ENCODE peak calls at places on chromosomes 6 and 20, in ten cellular contexts. F is kidney, B is neuronal stem cell, E is coronary artery, Y is OCI-LY7, Z is pancreas, H is right atrium auricular region, A is HCT116, O is A549, G is hepatocyte. N is an unnamed sample.

GRCh38 chr6:150547511-150548222 is 52.0 kb upstream of the PLEKHG1 start:
- DNase-seq in F (peak), B (no peak), E (no peak), Y (no peak), Z (no peak), H (no peak), A (no peak), O (no peak), G (no peak), N (no peak)

GRCh38 chr6:25381077-25381476 is 101.9 kb downstream of the CARMIL1 start:
- DNase-seq in F (no peak), B (no peak), E (no peak), Y (no peak), Z (no peak), H (no peak), A (no peak), O (no peak), G (no peak), N (no peak)

GRCh38 chr6:7047071-7047470 is 60.7 kb upstream of the RREB1 start:
- DNase-seq in F (no peak), B (no peak), E (no peak), Y (no peak), Z (no peak), H (no peak), A (no peak), O (no peak), G (no peak), N (no peak)

GRCh38 chr6:132961122-132961521 is 146.8 kb downstream of the RPS12 start:
- DNase-seq in F (no peak), B (no peak), E (no peak), Y (no peak), Z (no peak), H (no peak), A (no peak), O (no peak), G (peak), N (no peak)

GRCh38 chr20:46014517-46015396 is 6.0 kb downstream of the MMP9 start:
- DNase-seq in F (no peak), B (no peak), E (no peak), Y (no peak), Z (no peak), H (no peak), A (no peak), O (no peak), G (no peak), N (no peak)

GRCh38 chr20:37530696-37531095 is 3.0 kb upstream of the BLCAP start:
- DNase-seq in F (no peak), B (no peak), E (no peak), Y (no peak), Z (no peak), H (no peak), A (no peak), O (no peak), G (no peak), N (no peak)

GRCh38 chr20:53028337-53029007 is 56.3 kb downstream of the TSHZ2 start:
- DNase-seq in F (no peak), B (no peak), E (no peak), Y (no peak), Z (no peak), H (no peak), A (no peak), O (no peak), G (no peak), N (no peak)

GRCh38 chr20:2276015-2276414 is 19.8 kb upstream of the TGM3 start:
- DNase-seq in F (no peak), B (no peak), E (no peak), Y (no peak), Z (no peak), H (no peak), A (no peak), O (peak), G (peak), N (no peak)

GRCh38 chr6:97885844-97886243 is 602.8 kb upstream of the MMS22L start:
- DNase-seq in F (no peak), B (no peak), E (no peak), Y (no peak), Z (no peak), H (no peak), A (no peak), O (no peak), G (no peak), N (no peak)

GRCh38 chr20:37527638-37528441 is at the start of gene BLCAP:
- DNase-seq in F (peak), B (peak), E (peak), Y (peak), Z (peak), H (peak), A (peak), O (peak), G (peak), N (peak)

GRCh38 chr6:44265003-44265842 is at the start of gene NFKBIE:
- DNase-seq in F (peak), B (peak), E (peak), Y (peak), Z (peak), H (peak), A (peak), O (peak), G (peak), N (peak)

GRCh38 chr6:79671605-79672266 is 40.6 kb downstream of the SH3BGRL2 start:
- DNase-seq in F (peak), B (no peak), E (no peak), Y (peak), Z (peak), H (no peak), A (peak), O (peak), G (peak), N (peak)

GRCh38 chr6:137051790-137052472 is 7.2 kb upstream of the IL20RA start:
- DNase-seq in F (no peak), B (no peak), E (no peak), Y (no peak), Z (no peak), H (no peak), A (peak), O (no peak), G (no peak), N (no peak)

GRCh38 chr20:6185268-6185667 is 62.4 kb upstream of the FERMT1 start:
- DNase-seq in F (no peak), B (no peak), E (no peak), Y (no peak), Z (no peak), H (no peak), A (no peak), O (no peak), G (peak), N (no peak)

GRCh38 chr20:2122921-2123320 is 21.3 kb downstream of the STK35 start:
- DNase-seq in F (no peak), B (no peak), E (no peak), Y (no peak), Z (no peak), H (no peak), A (no peak), O (no peak), G (no peak), N (no peak)

GRCh38 chr6:43226192-43226851 is 3.0 kb downstream of the DNPH1 start:
- DNase-seq in F (no peak), B (no peak), E (peak), Y (no peak), Z (no peak), H (no peak), A (no peak), O (no peak), G (no peak), N (no peak)

GRCh38 chr6:26531897-26532296 is 6.3 kb upstream of the HMGN4 start:
- DNase-seq in F (no peak), B (no peak), E (no peak), Y (no peak), Z (no peak), H (no peak), A (no peak), O (no peak), G (no peak), N (no peak)

GRCh38 chr20:40682104-40683045 is 6.7 kb downstream of the MAFB start:
- DNase-seq in F (peak), B (peak), E (no peak), Y (no peak), Z (no peak), H (peak), A (no peak), O (no peak), G (no peak), N (no peak)

GRCh38 chr6:11486959-11487358 is 50.6 kb upstream of the TMEM170B start:
- DNase-seq in F (no peak), B (no peak), E (no peak), Y (no peak), Z (no peak), H (no peak), A (no peak), O (no peak), G (no peak), N (no peak)

GRCh38 chr6:100346828-100347227 is 117.9 kb downstream of the SIM1 start:
- DNase-seq in F (no peak), B (no peak), E (no peak), Y (no peak), Z (no peak), H (no peak), A (no peak), O (peak), G (no peak), N (no peak)

GRCh38 chr6:144417686-144418085 is 132.6 kb downstream of the UTRN start:
- DNase-seq in F (no peak), B (no peak), E (no peak), Y (no peak), Z (no peak), H (no peak), A (no peak), O (no peak), G (no peak), N (no peak)

GRCh38 chr20:61396262-61396848 is 144.3 kb downstream of the CDH4 start:
- DNase-seq in F (no peak), B (no peak), E (no peak), Y (no peak), Z (no peak), H (no peak), A (no peak), O (no peak), G (no peak), N (no peak)
- H3K27ac ChIP-seq in F (no peak), B (no peak), E (no peak), Y (no peak), Z (no peak), H (no peak), A (no peak), O (no peak), G (no peak), N (no peak)

DNA sequence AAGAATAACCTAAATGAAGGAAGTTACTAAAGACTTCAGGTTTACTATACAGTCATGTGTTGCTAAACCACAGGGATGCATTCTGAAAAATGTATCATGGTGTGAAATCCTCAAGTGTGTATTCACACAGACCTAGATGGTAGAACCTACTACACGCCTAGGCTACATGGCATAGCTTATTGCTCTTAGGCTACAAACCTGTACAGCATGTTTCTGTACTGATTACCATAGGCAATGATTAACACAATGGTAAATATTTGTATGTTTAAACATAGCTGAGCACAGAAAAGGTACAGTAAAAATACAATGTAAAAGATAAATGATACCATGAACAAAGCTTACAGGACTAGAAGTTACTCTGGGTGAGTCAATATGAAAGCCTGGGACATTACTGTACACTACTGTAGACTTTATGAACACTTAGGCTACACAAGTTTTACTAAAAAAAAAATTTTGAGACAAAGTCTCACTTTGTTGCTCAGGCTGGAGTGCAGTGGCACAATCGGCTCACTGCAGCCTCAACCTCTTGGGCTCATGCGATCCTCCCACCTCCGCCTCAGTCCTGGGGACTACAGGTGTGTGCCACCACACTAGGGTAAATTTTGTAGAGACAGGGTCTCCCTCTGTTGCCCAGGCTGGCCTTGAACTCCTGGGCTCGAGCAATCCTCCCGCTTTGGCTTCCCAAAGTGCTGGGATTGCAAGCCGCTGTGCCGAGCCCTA is 36.0 kb downstream of the ADNP start:
- DNase-seq in F (no peak), B (no peak), E (no peak), Y (no peak), Z (no peak), H (no peak), A (no peak), O (no peak), G (peak), N (no peak)
- H3K27ac ChIP-seq in F (no peak), B (no peak), E (no peak), Y (no peak), Z (no peak), H (no peak), A (no peak), O (no peak), G (peak), N (no peak)

GRCh38 chr6:116100419-116101297 is at the start of gene NT5DC1:
- DNase-seq in F (peak), B (peak), E (peak), Y (peak), Z (peak), H (peak), A (peak), O (peak), G (peak), N (peak)
- H3K27ac ChIP-seq in F (peak), B (peak), E (peak), Y (peak), Z (peak), H (peak), A (peak), O (peak), G (peak), N (peak)

DNA sequence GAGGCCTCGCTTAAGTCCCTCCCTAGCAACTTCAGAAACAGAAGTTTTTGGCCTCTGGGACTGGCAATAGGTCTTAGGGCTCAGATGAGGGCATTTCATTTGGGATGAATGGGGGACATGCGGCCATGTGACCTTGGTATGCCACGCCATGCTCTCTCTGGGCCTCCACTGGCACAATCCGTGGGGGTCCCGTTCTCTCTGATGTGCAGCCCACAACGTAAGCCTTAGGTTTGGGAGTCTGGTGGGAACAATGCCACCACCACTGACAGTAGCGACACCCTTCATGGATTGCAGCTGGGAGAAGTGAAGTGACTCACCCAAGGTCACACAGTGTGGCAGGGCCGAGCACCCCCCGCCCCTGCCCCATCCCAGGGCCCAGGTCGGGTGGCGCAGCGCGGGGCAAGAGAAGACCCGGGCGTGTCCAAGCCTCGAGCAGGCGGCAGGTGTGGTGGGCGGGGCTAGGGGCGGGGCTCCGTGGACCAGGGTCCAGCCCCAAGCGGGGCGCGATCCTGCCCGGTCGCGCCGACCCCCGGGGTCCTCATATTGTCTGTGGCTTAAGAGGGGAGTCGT is 864 bp upstream of the CEBPB start:
- DNase-seq in F (peak), B (no peak), E (peak), Y (peak), Z (peak), H (peak), A (no peak), O (peak), G (peak), N (no peak)
- H3K27ac ChIP-seq in F (no peak), B (no peak), E (peak), Y (no peak), Z (peak), H (peak), A (peak), O (peak), G (peak), N (peak)

DNA sequence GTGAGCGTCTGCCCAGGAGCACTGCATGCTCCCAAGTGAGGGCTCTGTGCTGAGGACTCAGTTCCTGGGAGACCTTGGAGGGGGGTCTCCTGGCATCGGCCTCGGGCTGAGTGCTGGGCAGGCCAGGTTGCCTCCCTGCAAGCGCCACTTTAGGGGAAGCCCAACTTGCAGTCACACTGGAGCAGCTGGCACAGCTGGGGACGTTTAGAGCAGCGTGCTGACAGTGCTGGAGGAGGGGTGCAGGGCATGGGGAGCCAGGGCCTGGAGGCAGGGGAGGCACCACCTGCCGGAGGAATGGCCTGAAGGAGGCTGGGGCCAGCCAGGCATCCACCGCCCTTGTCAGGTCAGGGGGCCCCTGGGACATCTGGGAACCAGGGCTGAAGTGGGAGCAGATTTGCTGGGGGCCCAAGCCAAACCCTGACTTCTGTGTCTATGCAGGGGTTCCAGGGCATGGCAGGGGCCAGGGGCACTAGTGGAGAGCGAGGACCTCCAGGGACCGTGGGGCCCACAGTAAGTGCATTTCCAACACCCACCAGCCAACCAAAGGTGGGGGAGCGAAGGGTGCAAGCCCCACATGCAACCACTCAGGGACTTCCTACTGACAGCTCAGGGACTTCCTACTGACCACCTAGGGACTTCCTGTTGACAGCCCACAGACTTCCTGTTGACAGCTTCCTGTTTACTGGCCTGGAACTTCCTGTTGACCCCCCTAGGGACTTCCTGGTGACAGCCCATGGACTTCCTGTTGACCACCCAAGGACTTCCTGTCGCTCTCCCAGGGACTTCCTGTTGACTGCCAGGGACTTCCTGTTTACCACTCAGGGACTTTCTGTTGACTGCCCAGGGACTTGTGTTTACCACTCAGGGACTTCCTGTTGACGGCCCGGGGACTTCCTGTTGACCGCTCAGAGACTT is 33.6 kb downstream of the COL20A1 start:
- DNase-seq in F (no peak), B (no peak), E (no peak), Y (peak), Z (peak), H (no peak), A (no peak), O (no peak), G (no peak), N (no peak)
- H3K27ac ChIP-seq in F (no peak), B (no peak), E (no peak), Y (peak), Z (no peak), H (no peak), A (peak), O (no peak), G (no peak), N (peak)

GRCh38 chr6:31557443-31558317 is 10.3 kb downstream of the NFKBIL1 start:
- DNase-seq in F (peak), B (no peak), E (no peak), Y (no peak), Z (no peak), H (no peak), A (no peak), O (no peak), G (no peak), N (no peak)
- H3K27ac ChIP-seq in F (no peak), B (no peak), E (peak), Y (peak), Z (no peak), H (peak), A (no peak), O (no peak), G (no peak), N (peak)

DNA sequence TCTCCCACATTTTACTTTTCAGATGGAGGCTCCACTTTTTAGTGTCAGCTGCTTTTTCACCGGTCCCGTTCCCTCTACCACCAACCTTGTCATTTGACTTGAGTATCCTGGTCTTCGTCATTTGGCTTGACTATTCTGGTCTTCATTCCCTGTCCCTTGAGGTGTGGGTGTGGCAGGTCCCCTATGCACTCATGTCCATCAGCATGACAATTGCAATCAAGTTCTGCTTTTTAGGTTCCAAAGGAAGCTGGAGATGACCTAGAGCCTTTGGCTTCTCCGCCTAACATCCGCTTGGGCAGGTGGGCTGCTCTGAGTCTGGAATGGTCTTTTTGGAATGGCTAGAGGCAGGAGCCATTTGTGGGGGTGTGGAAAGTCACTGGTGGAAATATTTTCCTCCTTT is 99.8 kb upstream of the MLN start:
- DNase-seq in F (no peak), B (no peak), E (no peak), Y (no peak), Z (no peak), H (no peak), A (no peak), O (no peak), G (no peak), N (no peak)
- H3K27ac ChIP-seq in F (no peak), B (no peak), E (no peak), Y (no peak), Z (no peak), H (no peak), A (no peak), O (no peak), G (no peak), N (peak)

GRCh38 chr20:38670786-38671185 is 53.5 kb upstream of the SLC32A1 start:
- DNase-seq in F (no peak), B (no peak), E (no peak), Y (no peak), Z (no peak), H (no peak), A (no peak), O (no peak), G (no peak), N (no peak)
- H3K27ac ChIP-seq in F (no peak), B (peak), E (no peak), Y (no peak), Z (no peak), H (no peak), A (no peak), O (no peak), G (no peak), N (no peak)

GRCh38 chr6:152571089-152571488 is 66.1 kb downstream of the SYNE1 start:
- DNase-seq in F (no peak), B (no peak), E (no peak), Y (no peak), Z (no peak), H (no peak), A (no peak), O (no peak), G (no peak), N (no peak)
- H3K27ac ChIP-seq in F (no peak), B (no peak), E (no peak), Y (no peak), Z (no peak), H (no peak), A (no peak), O (no peak), G (no peak), N (no peak)